ENCODE peak calls at places on chromosomes 11 and 22, in nine cellular contexts. W, Q, Z, O, J, V, G, F and B are unnamed samples. For H3K4me1, the result is how much of the 10 kb centered on the place peaks cover.

GRCh38 chr22:25453557-25453956 is 110.9 kb upstream of the GRK3 start:
- DNase-seq in W (no peak), Q (no peak), Z (no peak), O (no peak), J (no peak), V (no peak), G (no peak), F (no peak), B (no peak)

GRCh38 chr22:38148252-38148651 is 33.4 kb downstream of the PLA2G6 start:
- DNase-seq in W (no peak), Q (no peak), Z (peak), O (no peak), J (peak), V (no peak), G (peak), F (no peak), B (no peak)

GRCh38 chr11:128776434-128777284 is 82.8 kb downstream of the FLI1 start:
- DNase-seq in W (peak), Q (peak), Z (peak), O (no peak), J (peak), V (peak), G (peak), F (peak), B (no peak)

GRCh38 chr11:121452609-121453150 is at the start of gene SORL1-AS1:
- DNase-seq in W (peak), Q (peak), Z (no peak), O (peak), J (no peak), V (peak), G (no peak), F (no peak), B (no peak)

GRCh38 chr11:74169736-74170458 is 905 bp downstream of the C2CD3 start:
- DNase-seq in W (no peak), Q (peak), Z (no peak), O (no peak), J (peak), V (no peak), G (no peak), F (no peak), B (no peak)

GRCh38 chr11:27183672-27184457 is 143.2 kb downstream of the BBOX1 start:
- DNase-seq in W (peak), Q (peak), Z (peak), O (no peak), J (peak), V (peak), G (peak), F (peak), B (peak)

GRCh38 chr11:35029979-35030378 is 109.0 kb upstream of the CD44 start:
- DNase-seq in W (no peak), Q (no peak), Z (peak), O (no peak), J (peak), V (peak), G (peak), F (no peak), B (peak)

GRCh38 chr22:49663311-49663711 is 164.4 kb downstream of the BRD1 start:
- DNase-seq in W (peak), Q (no peak), Z (no peak), O (no peak), J (no peak), V (no peak), G (no peak), F (no peak), B (no peak)

GRCh38 chr22:46996595-46997310 is 234.3 kb downstream of the TBC1D22A start:
- DNase-seq in W (peak), Q (no peak), Z (no peak), O (no peak), J (no peak), V (peak), G (no peak), F (no peak), B (no peak)

GRCh38 chr11:32435947-32436750 is 810 bp upstream of the WT1 start:
- DNase-seq in W (no peak), Q (no peak), Z (peak), O (no peak), J (no peak), V (no peak), G (no peak), F (peak), B (no peak)

GRCh38 chr11:18223937-18224387 is 12.6 kb downstream of the SAA4 start:
- DNase-seq in W (no peak), Q (no peak), Z (no peak), O (no peak), J (no peak), V (no peak), G (no peak), F (no peak), B (no peak)

GRCh38 chr11:114060402-114061052 is 1.0 kb downstream of the ZBTB16 start:
- DNase-seq in W (peak), Q (no peak), Z (peak), O (no peak), J (peak), V (no peak), G (peak), F (no peak), B (no peak)

GRCh38 chr11:127052420-127052819 is 51.9 kb upstream of the KIRREL3 start:
- DNase-seq in W (no peak), Q (no peak), Z (no peak), O (no peak), J (peak), V (peak), G (no peak), F (no peak), B (peak)

GRCh38 chr22:35578836-35579575 is 38.1 kb downstream of the MB start:
- DNase-seq in W (no peak), Q (no peak), Z (no peak), O (no peak), J (no peak), V (no peak), G (no peak), F (no peak), B (no peak)

GRCh38 chr11:61514050-61514917 is 5.7 kb downstream of the LRRC10B start:
- DNase-seq in W (no peak), Q (no peak), Z (no peak), O (no peak), J (no peak), V (no peak), G (no peak), F (no peak), B (no peak)

GRCh38 chr11:17267576-17267975 is 9.0 kb upstream of the NUCB2 start:
- DNase-seq in W (no peak), Q (no peak), Z (no peak), O (no peak), J (peak), V (peak), G (peak), F (no peak), B (no peak)

GRCh38 chr11:68371176-68372041 is 59.0 kb downstream of the LRP5 start:
- DNase-seq in W (no peak), Q (no peak), Z (no peak), O (no peak), J (peak), V (no peak), G (peak), F (no peak), B (no peak)

GRCh38 chr11:122367809-122368231 is 251.8 kb upstream of the BLID start:
- DNase-seq in W (peak), Q (no peak), Z (peak), O (no peak), J (peak), V (peak), G (peak), F (peak), B (no peak)

GRCh38 chr11:64763804-64764611 is 4.2 kb upstream of the PYGM start:
- DNase-seq in W (no peak), Q (no peak), Z (no peak), O (peak), J (no peak), V (no peak), G (no peak), F (no peak), B (no peak)

GRCh38 chr11:130179396-130180306 is 20.1 kb downstream of the ST14 start:
- DNase-seq in W (peak), Q (no peak), Z (no peak), O (no peak), J (no peak), V (no peak), G (no peak), F (no peak), B (no peak)

GRCh38 chr11:117075186-117075585 is 23.0 kb downstream of the SIK3 start:
- DNase-seq in W (no peak), Q (no peak), Z (no peak), O (no peak), J (peak), V (no peak), G (peak), F (no peak), B (no peak)

GRCh38 chr11:31943056-31943780 is 132.1 kb upstream of the PAX6 start:
- DNase-seq in W (no peak), Q (no peak), Z (no peak), O (no peak), J (no peak), V (no peak), G (no peak), F (no peak), B (no peak)

GRCh38 chr11:2813141-2813908 is 72.2 kb downstream of the CDKN1C start:
- DNase-seq in W (no peak), Q (no peak), Z (peak), O (no peak), J (no peak), V (no peak), G (peak), F (no peak), B (no peak)

GRCh38 chr11:73344191-73344607 is 32.0 kb upstream of the RELT start:
- DNase-seq in W (no peak), Q (no peak), Z (no peak), O (no peak), J (no peak), V (no peak), G (peak), F (no peak), B (no peak)

GRCh38 chr22:19059481-19060278 is 62.5 kb downstream of the DGCR2 start:
- DNase-seq in W (peak), Q (no peak), Z (no peak), O (no peak), J (no peak), V (no peak), G (no peak), F (no peak), B (no peak)

GRCh38 chr11:96199563-96200025 is 143.4 kb downstream of the MAML2 start:
- DNase-seq in W (no peak), Q (no peak), Z (peak), O (no peak), J (peak), V (no peak), G (peak), F (no peak), B (no peak)
- H3K4me1 ChIP-seq in W (under half), Q (under half), Z (under half), O (under half), J (under half), V (under half), G (under half), F (under half), B (under half)

DNA sequence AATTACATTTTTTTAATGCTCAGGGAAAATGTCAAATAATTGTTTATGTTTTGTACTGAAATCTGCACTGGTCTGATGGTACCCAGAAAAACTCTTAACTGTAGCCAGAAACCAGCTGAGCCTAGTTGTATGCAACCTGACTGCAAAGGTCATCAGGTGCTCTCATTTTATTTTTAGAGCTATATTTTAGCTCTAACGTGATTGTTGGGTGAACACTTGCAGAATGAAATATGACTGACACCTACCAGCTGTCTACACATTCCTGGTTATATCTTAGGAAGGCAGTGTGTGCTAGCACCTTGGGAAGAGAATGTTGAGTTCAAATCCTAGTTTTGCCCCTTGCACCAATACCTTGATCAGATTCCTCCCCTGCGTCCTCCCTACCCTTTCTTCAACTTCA is 23.6 kb downstream of the PTPRJ start:
- DNase-seq in W (no peak), Q (no peak), Z (no peak), O (no peak), J (no peak), V (no peak), G (no peak), F (no peak), B (no peak)
- H3K4me1 ChIP-seq in W (under half), Q (half or more), Z (under half), O (half or more), J (under half), V (half or more), G (under half), F (under half), B (under half)

GRCh38 chr11:77067776-77068460 is 1.1 kb downstream of the CAPN5 start:
- DNase-seq in W (no peak), Q (no peak), Z (no peak), O (no peak), J (no peak), V (no peak), G (no peak), F (no peak), B (no peak)
- H3K4me1 ChIP-seq in W (half or more), Q (under half), Z (under half), O (under half), J (under half), V (under half), G (under half), F (under half), B (under half)

GRCh38 chr11:3838504-3838903 is 2.3 kb downstream of the RHOG start:
- DNase-seq in W (no peak), Q (peak), Z (no peak), O (no peak), J (no peak), V (no peak), G (no peak), F (no peak), B (no peak)
- H3K4me1 ChIP-seq in W (under half), Q (half or more), Z (under half), O (half or more), J (under half), V (under half), G (under half), F (under half), B (under half)

DNA sequence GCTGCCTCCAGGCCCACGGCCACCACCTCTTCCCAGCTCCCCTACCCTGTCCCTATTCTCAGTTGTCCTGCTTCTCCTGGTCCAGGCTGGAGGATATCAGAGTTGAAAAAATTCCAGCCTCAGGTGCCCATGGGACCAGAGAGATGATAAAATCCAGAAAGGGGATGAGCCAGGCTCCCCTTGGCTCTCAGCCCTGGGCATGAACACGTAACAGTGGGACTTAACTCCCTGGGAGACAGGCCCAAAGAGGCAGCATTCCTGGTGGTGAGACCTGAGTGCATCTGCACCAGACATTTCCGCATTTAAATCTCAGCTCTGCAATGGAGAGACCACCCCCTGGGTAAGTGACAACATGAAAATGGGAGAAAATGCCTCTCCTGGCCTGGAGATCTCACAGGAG is 10.4 kb upstream of the SLC39A13 start:
- DNase-seq in W (no peak), Q (no peak), Z (no peak), O (no peak), J (no peak), V (no peak), G (no peak), F (no peak), B (no peak)
- H3K4me1 ChIP-seq in W (under half), Q (half or more), Z (under half), O (under half), J (under half), V (under half), G (under half), F (under half), B (under half)